ENCODE peak calls at places on chromosome 6, in nine cellular contexts. One of them, this sample, is unnamed.

GRCh38 chr6:1834231-1834630 is 224.5 kb downstream of the FOXC1 start:
- DNase-seq in pancreas: no peak
- DNase-seq in fibroblast of lung: no peak
- DNase-seq in A549: no peak
- DNase-seq in testis: no peak
- DNase-seq in MCF 10A: no peak
- DNase-seq in neural crest cell: no peak
- DNase-seq in AG04450: no peak
- DNase-seq in choroid plexus epithelial cell: no peak
- DNase-seq in this sample: no peak

GRCh38 chr6:47034421-47034820 is 7.7 kb downstream of the ADGRF1 start:
- DNase-seq in fibroblast of lung: peak
- DNase-seq in pancreas: no peak
- DNase-seq in neural crest cell: no peak
- DNase-seq in testis: no peak
- DNase-seq in choroid plexus epithelial cell: peak
- DNase-seq in AG04450: no peak
- DNase-seq in A549: no peak
- DNase-seq in MCF 10A: peak
- DNase-seq in this sample: no peak

GRCh38 chr6:134512946-134513345 is 195.0 kb upstream of the SGK1 start:
- DNase-seq in A549: no peak
- DNase-seq in fibroblast of lung: peak
- DNase-seq in AG04450: no peak
- DNase-seq in choroid plexus epithelial cell: no peak
- DNase-seq in MCF 10A: no peak
- DNase-seq in testis: peak
- DNase-seq in pancreas: peak
- DNase-seq in neural crest cell: no peak
- DNase-seq in this sample: peak

GRCh38 chr6:20440291-20440690 is 38.6 kb downstream of the E2F3 start:
- DNase-seq in A549: no peak
- DNase-seq in MCF 10A: no peak
- DNase-seq in pancreas: no peak
- DNase-seq in fibroblast of lung: no peak
- DNase-seq in neural crest cell: no peak
- DNase-seq in AG04450: no peak
- DNase-seq in testis: no peak
- DNase-seq in choroid plexus epithelial cell: no peak
- DNase-seq in this sample: peak

GRCh38 chr6:127459231-127459641 is at the start of gene KIAA0408:
- DNase-seq in fibroblast of lung: peak
- DNase-seq in AG04450: no peak
- DNase-seq in MCF 10A: peak
- DNase-seq in testis: peak
- DNase-seq in pancreas: peak
- DNase-seq in A549: no peak
- DNase-seq in neural crest cell: no peak
- DNase-seq in choroid plexus epithelial cell: peak
- DNase-seq in this sample: peak

GRCh38 chr6:169045486-169045885 is 208.2 kb downstream of the THBS2 start:
- DNase-seq in choroid plexus epithelial cell: no peak
- DNase-seq in neural crest cell: no peak
- DNase-seq in AG04450: no peak
- DNase-seq in testis: no peak
- DNase-seq in pancreas: no peak
- DNase-seq in MCF 10A: peak
- DNase-seq in fibroblast of lung: no peak
- DNase-seq in A549: no peak
- DNase-seq in this sample: no peak

GRCh38 chr6:160477901-160478300 is 129.7 kb downstream of the SLC22A3 start:
- DNase-seq in A549: no peak
- DNase-seq in choroid plexus epithelial cell: peak
- DNase-seq in AG04450: no peak
- DNase-seq in pancreas: no peak
- DNase-seq in testis: no peak
- DNase-seq in neural crest cell: no peak
- DNase-seq in fibroblast of lung: peak
- DNase-seq in MCF 10A: peak
- DNase-seq in this sample: no peak

GRCh38 chr6:156652231-156652750 is 124.9 kb upstream of the ARID1B start:
- DNase-seq in MCF 10A: no peak
- DNase-seq in testis: no peak
- DNase-seq in AG04450: no peak
- DNase-seq in choroid plexus epithelial cell: no peak
- DNase-seq in A549: no peak
- DNase-seq in neural crest cell: no peak
- DNase-seq in pancreas: no peak
- DNase-seq in fibroblast of lung: peak
- DNase-seq in this sample: no peak

GRCh38 chr6:1984346-1984994 is 260.9 kb downstream of the GMDS start:
- DNase-seq in MCF 10A: no peak
- DNase-seq in neural crest cell: no peak
- DNase-seq in fibroblast of lung: no peak
- DNase-seq in A549: no peak
- DNase-seq in AG04450: no peak
- DNase-seq in testis: no peak
- DNase-seq in choroid plexus epithelial cell: no peak
- DNase-seq in pancreas: no peak
- DNase-seq in this sample: peak

GRCh38 chr6:85118233-85118632 is 331.6 kb upstream of the NT5E start:
- DNase-seq in pancreas: no peak
- DNase-seq in AG04450: no peak
- DNase-seq in MCF 10A: no peak
- DNase-seq in fibroblast of lung: no peak
- DNase-seq in A549: no peak
- DNase-seq in testis: no peak
- DNase-seq in neural crest cell: no peak
- DNase-seq in choroid plexus epithelial cell: no peak
- DNase-seq in this sample: no peak

GRCh38 chr6:166005846-166006592 is 161.6 kb downstream of the TBXT start:
- DNase-seq in testis: peak
- DNase-seq in AG04450: no peak
- DNase-seq in MCF 10A: peak
- DNase-seq in pancreas: peak
- DNase-seq in fibroblast of lung: peak
- DNase-seq in A549: peak
- DNase-seq in neural crest cell: peak
- DNase-seq in choroid plexus epithelial cell: peak
- DNase-seq in this sample: peak

GRCh38 chr6:35489995-35490791 is 6.7 kb downstream of the TEAD3 start:
- DNase-seq in neural crest cell: peak
- DNase-seq in AG04450: peak
- DNase-seq in fibroblast of lung: peak
- DNase-seq in testis: peak
- DNase-seq in pancreas: peak
- DNase-seq in A549: no peak
- DNase-seq in choroid plexus epithelial cell: peak
- DNase-seq in MCF 10A: no peak
- DNase-seq in this sample: peak

GRCh38 chr6:110654096-110654820 is 161.0 kb downstream of the CDK19 start:
- DNase-seq in MCF 10A: no peak
- DNase-seq in fibroblast of lung: no peak
- DNase-seq in AG04450: no peak
- DNase-seq in pancreas: no peak
- DNase-seq in testis: no peak
- DNase-seq in neural crest cell: no peak
- DNase-seq in choroid plexus epithelial cell: peak
- DNase-seq in A549: peak
- DNase-seq in this sample: peak

GRCh38 chr6:104943781-104944180 is 13.1 kb upstream of the LIN28B start:
- DNase-seq in neural crest cell: peak
- DNase-seq in choroid plexus epithelial cell: peak
- DNase-seq in pancreas: no peak
- DNase-seq in testis: no peak
- DNase-seq in fibroblast of lung: peak
- DNase-seq in A549: no peak
- DNase-seq in MCF 10A: peak
- DNase-seq in AG04450: no peak
- DNase-seq in this sample: peak

GRCh38 chr6:44054635-44055559 is 72.4 kb downstream of the MRPL14 start:
- DNase-seq in neural crest cell: no peak
- DNase-seq in MCF 10A: peak
- DNase-seq in fibroblast of lung: peak
- DNase-seq in choroid plexus epithelial cell: no peak
- DNase-seq in pancreas: no peak
- DNase-seq in A549: no peak
- DNase-seq in AG04450: no peak
- DNase-seq in testis: no peak
- DNase-seq in this sample: peak

DNA sequence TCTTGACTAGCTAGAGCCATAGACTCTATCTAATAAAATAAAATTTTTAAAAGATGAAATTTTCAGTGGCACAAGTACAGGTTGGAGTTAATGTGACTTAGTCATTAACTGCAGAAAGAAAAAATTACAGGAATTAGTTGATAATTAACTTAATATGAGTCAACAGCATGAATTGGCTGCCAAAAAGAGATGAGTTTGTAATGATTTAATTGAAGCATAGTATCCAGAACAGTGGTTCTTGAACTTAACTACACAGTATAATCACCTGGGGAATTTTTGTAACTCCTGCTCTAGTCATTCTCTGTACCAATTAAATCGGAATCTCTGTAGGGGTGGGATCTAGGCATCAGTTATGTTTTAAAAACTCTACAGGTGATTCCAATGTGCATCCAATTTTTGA is 46.3 kb upstream of the HMGN3 start:
- DNase-seq in neural crest cell: no peak
- DNase-seq in pancreas: no peak
- DNase-seq in choroid plexus epithelial cell: no peak
- DNase-seq in testis: no peak
- DNase-seq in AG04450: no peak
- DNase-seq in fibroblast of lung: no peak
- DNase-seq in MCF 10A: no peak
- DNase-seq in A549: no peak
- DNase-seq in this sample: no peak
- TF ChIP-seq CTCF in neural crest cell: no peak
- TF ChIP-seq CTCF in pancreas: no peak
- TF ChIP-seq CTCF in choroid plexus epithelial cell: no peak
- TF ChIP-seq CTCF in testis: no peak
- TF ChIP-seq CTCF in AG04450: no peak
- TF ChIP-seq CTCF in fibroblast of lung: no peak
- TF ChIP-seq CTCF in MCF 10A: no peak
- TF ChIP-seq CTCF in A549: no peak
- TF ChIP-seq CTCF in this sample: no peak

GRCh38 chr6:99216959-99217358 is 132.5 kb downstream of the FAXC start:
- DNase-seq in neural crest cell: no peak
- DNase-seq in AG04450: no peak
- DNase-seq in A549: no peak
- DNase-seq in pancreas: no peak
- DNase-seq in fibroblast of lung: no peak
- DNase-seq in MCF 10A: no peak
- DNase-seq in testis: no peak
- DNase-seq in choroid plexus epithelial cell: no peak
- DNase-seq in this sample: no peak

GRCh38 chr6:99225172-99225571 is 124.3 kb downstream of the FAXC start:
- DNase-seq in fibroblast of lung: no peak
- DNase-seq in AG04450: no peak
- DNase-seq in neural crest cell: no peak
- DNase-seq in MCF 10A: no peak
- DNase-seq in testis: no peak
- DNase-seq in pancreas: no peak
- DNase-seq in A549: no peak
- DNase-seq in choroid plexus epithelial cell: no peak
- DNase-seq in this sample: no peak

GRCh38 chr6:99219788-99220187 is 129.7 kb downstream of the FAXC start:
- DNase-seq in testis: no peak
- DNase-seq in neural crest cell: peak
- DNase-seq in MCF 10A: peak
- DNase-seq in fibroblast of lung: no peak
- DNase-seq in choroid plexus epithelial cell: peak
- DNase-seq in pancreas: no peak
- DNase-seq in AG04450: no peak
- DNase-seq in A549: no peak
- DNase-seq in this sample: no peak
- TF ChIP-seq CTCF in testis: no peak
- TF ChIP-seq CTCF in neural crest cell: no peak
- TF ChIP-seq CTCF in MCF 10A: no peak
- TF ChIP-seq CTCF in fibroblast of lung: no peak
- TF ChIP-seq CTCF in choroid plexus epithelial cell: peak
- TF ChIP-seq CTCF in pancreas: no peak
- TF ChIP-seq CTCF in AG04450: peak
- TF ChIP-seq CTCF in A549: no peak
- TF ChIP-seq CTCF in this sample: no peak

DNA sequence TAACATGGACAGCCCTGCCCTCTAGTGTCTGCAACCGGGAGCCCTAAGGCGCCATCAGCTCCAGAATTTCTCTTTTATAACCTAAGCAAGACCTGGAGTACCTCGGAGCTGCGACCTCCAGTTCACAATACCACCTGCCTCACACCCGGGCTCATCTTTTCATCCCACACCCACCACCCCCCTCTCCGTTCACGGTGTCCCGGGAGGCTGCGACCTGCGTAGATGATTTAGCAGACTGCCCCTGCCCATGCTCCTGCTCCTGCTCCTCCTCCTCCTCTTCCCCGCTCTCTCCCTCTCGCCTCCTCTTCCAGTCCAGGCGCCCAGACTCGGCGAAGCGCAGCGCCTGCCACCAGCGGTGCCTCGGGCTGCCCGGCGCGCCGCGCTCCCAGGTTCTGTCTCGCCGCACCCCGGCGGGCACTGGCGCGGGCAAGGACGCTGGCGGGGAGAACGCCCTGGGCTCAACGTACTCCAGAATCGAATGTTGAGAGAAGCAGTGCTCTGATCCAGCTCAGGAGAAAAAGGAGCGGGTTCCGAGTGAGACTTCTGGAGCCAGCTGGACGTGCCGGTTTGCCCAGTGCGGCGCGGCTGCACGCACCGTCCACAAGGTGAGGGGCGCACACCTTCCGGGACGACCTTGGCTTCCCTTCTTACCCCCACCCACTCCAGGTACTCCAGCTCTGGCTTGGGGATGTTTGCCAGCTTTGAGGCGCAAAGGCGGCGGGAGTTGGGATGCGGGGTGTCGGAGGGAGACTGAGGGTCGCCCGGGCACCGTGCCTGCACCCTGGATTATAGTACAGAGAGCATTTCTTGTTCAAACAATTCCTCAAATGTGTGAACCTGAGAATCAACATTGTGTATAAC is at the start of gene HTR1E:
- DNase-seq in testis: peak
- DNase-seq in A549: peak
- DNase-seq in MCF 10A: peak
- DNase-seq in pancreas: peak
- DNase-seq in AG04450: no peak
- DNase-seq in choroid plexus epithelial cell: peak
- DNase-seq in fibroblast of lung: peak
- DNase-seq in neural crest cell: peak
- DNase-seq in this sample: peak
- TF ChIP-seq CTCF in testis: peak
- TF ChIP-seq CTCF in A549: peak
- TF ChIP-seq CTCF in MCF 10A: peak
- TF ChIP-seq CTCF in pancreas: peak
- TF ChIP-seq CTCF in AG04450: peak
- TF ChIP-seq CTCF in choroid plexus epithelial cell: peak
- TF ChIP-seq CTCF in fibroblast of lung: peak
- TF ChIP-seq CTCF in neural crest cell: peak
- TF ChIP-seq CTCF in this sample: peak

DNA sequence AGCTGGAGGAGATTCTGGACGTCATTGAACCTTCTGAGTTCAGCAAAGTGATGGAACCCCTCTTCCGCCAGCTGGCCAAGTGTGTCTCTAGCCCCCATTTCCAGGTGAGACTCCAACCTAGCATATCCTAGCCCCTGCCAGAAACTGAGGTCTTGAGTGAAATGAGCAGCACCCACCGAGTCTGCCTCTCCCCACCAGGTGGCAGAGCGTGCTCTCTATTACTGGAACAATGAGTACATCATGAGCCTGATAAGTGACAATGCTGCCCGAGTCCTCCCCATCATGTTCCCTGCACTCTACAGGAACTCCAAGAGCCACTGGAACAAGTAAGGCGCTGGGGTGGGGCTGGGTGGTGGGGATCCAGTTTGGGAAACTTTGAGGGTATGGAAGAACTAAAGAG is 4.6 kb downstream of the MEA1 start:
- DNase-seq in neural crest cell: peak
- DNase-seq in MCF 10A: peak
- DNase-seq in A549: no peak
- DNase-seq in testis: peak
- DNase-seq in choroid plexus epithelial cell: peak
- DNase-seq in pancreas: no peak
- DNase-seq in AG04450: no peak
- DNase-seq in fibroblast of lung: peak
- DNase-seq in this sample: peak
- TF ChIP-seq CTCF in neural crest cell: peak
- TF ChIP-seq CTCF in MCF 10A: peak
- TF ChIP-seq CTCF in A549: peak
- TF ChIP-seq CTCF in testis: peak
- TF ChIP-seq CTCF in choroid plexus epithelial cell: peak
- TF ChIP-seq CTCF in pancreas: no peak
- TF ChIP-seq CTCF in AG04450: peak
- TF ChIP-seq CTCF in fibroblast of lung: peak
- TF ChIP-seq CTCF in this sample: peak

This sample was measured in fibroblast of mammary gland.